ENCODE peak calls at places on chromosomes 7 and 10, in six cellular contexts. One of them, this sample, is unnamed.

GRCh38 chr7:16933296-16934248 is 51.8 kb upstream of the AGR3 start:
- DNase-seq in LHCN-M2: no peak
- DNase-seq in GF-D8: peak
- DNase-seq in A549: no peak
- DNase-seq in cardiac fibroblast: no peak
- DNase-seq in CD4-positive, alpha-beta T cell: no peak
- DNase-seq in this sample: no peak

GRCh38 chr7:46076527-46076926 is 155.5 kb upstream of the IGFBP3 start:
- DNase-seq in A549: no peak
- DNase-seq in LHCN-M2: no peak
- DNase-seq in GF-D8: no peak
- DNase-seq in cardiac fibroblast: peak
- DNase-seq in CD4-positive, alpha-beta T cell: no peak
- DNase-seq in this sample: no peak

GRCh38 chr7:70578131-70578530 is 553.8 kb upstream of the GALNT17 start:
- DNase-seq in A549: no peak
- DNase-seq in LHCN-M2: no peak
- DNase-seq in GF-D8: no peak
- DNase-seq in CD4-positive, alpha-beta T cell: no peak
- DNase-seq in cardiac fibroblast: no peak
- DNase-seq in this sample: no peak

GRCh38 chr7:130476287-130477001 is 15.4 kb upstream of the MEST start:
- DNase-seq in A549: no peak
- DNase-seq in GF-D8: no peak
- DNase-seq in LHCN-M2: peak
- DNase-seq in CD4-positive, alpha-beta T cell: no peak
- DNase-seq in cardiac fibroblast: no peak
- DNase-seq in this sample: no peak

GRCh38 chr7:26198133-26198780 is 2.3 kb downstream of the HNRNPA2B1 start:
- DNase-seq in LHCN-M2: peak
- DNase-seq in A549: no peak
- DNase-seq in GF-D8: peak
- DNase-seq in CD4-positive, alpha-beta T cell: no peak
- DNase-seq in cardiac fibroblast: peak
- DNase-seq in this sample: no peak

GRCh38 chr7:48035967-48036478 is 680 bp downstream of the C7orf57 start:
- DNase-seq in GF-D8: no peak
- DNase-seq in A549: no peak
- DNase-seq in cardiac fibroblast: peak
- DNase-seq in CD4-positive, alpha-beta T cell: no peak
- DNase-seq in LHCN-M2: peak
- DNase-seq in this sample: no peak

GRCh38 chr10:88042162-88043100 is 179.0 kb downstream of the PTEN start:
- DNase-seq in A549: no peak
- DNase-seq in cardiac fibroblast: peak
- DNase-seq in GF-D8: no peak
- DNase-seq in CD4-positive, alpha-beta T cell: no peak
- DNase-seq in LHCN-M2: peak
- DNase-seq in this sample: no peak

GRCh38 chr10:86756511-86757109 is at the start of gene BMPR1A:
- DNase-seq in A549: no peak
- DNase-seq in cardiac fibroblast: peak
- DNase-seq in GF-D8: no peak
- DNase-seq in CD4-positive, alpha-beta T cell: no peak
- DNase-seq in LHCN-M2: peak
- DNase-seq in this sample: no peak

GRCh38 chr7:127832592-127832991 is 180.6 kb downstream of the SND1 start:
- DNase-seq in cardiac fibroblast: no peak
- DNase-seq in GF-D8: no peak
- DNase-seq in A549: no peak
- DNase-seq in LHCN-M2: no peak
- DNase-seq in CD4-positive, alpha-beta T cell: no peak
- DNase-seq in this sample: no peak

GRCh38 chr10:99364125-99364524 is 35.0 kb downstream of the CNNM1 start:
- DNase-seq in cardiac fibroblast: peak
- DNase-seq in A549: no peak
- DNase-seq in GF-D8: no peak
- DNase-seq in CD4-positive, alpha-beta T cell: no peak
- DNase-seq in LHCN-M2: no peak
- DNase-seq in this sample: no peak

GRCh38 chr7:144384071-144384470 is 19.4 kb downstream of the NOBOX start:
- DNase-seq in A549: peak
- DNase-seq in CD4-positive, alpha-beta T cell: no peak
- DNase-seq in GF-D8: no peak
- DNase-seq in cardiac fibroblast: no peak
- DNase-seq in LHCN-M2: peak
- DNase-seq in this sample: no peak

GRCh38 chr7:28410628-28411578 is 1.4 kb upstream of the CREB5 start:
- DNase-seq in LHCN-M2: peak
- DNase-seq in A549: no peak
- DNase-seq in CD4-positive, alpha-beta T cell: no peak
- DNase-seq in cardiac fibroblast: peak
- DNase-seq in GF-D8: peak
- DNase-seq in this sample: no peak

This sample was measured in T-helper 1 cell.